ENCODE peak calls at places on chromosomes 4 and X, in four cellular contexts. One of them, this sample, is unnamed.

GRCh38 chr4:164937576-164938270 is 39.7 kb downstream of the TRIM61 start:
- DNase-seq in fibroblast of gingiva: peak
- DNase-seq in stimulated activated CD4-positive, alpha-beta T cell treated with anti-CD3 and anti-CD28 coated beads, TNF-alpha, amount 100 ng/mL, for 4 hours: no peak
- DNase-seq in BJ: no peak
- DNase-seq in this sample: peak

GRCh38 chrX:17242470-17242869 is 132.5 kb upstream of the NHS start:
- DNase-seq in fibroblast of gingiva: peak
- DNase-seq in stimulated activated CD4-positive, alpha-beta T cell treated with anti-CD3 and anti-CD28 coated beads, TNF-alpha, amount 100 ng/mL, for 4 hours: no peak
- DNase-seq in BJ: no peak
- DNase-seq in this sample: peak

GRCh38 chrX:15468036-15468435 is 25.1 kb downstream of the PIR start:
- DNase-seq in fibroblast of gingiva: peak
- DNase-seq in stimulated activated CD4-positive, alpha-beta T cell treated with anti-CD3 and anti-CD28 coated beads, TNF-alpha, amount 100 ng/mL, for 4 hours: no peak
- DNase-seq in BJ: peak
- DNase-seq in this sample: peak

GRCh38 chr4:19982556-19982955 is 269.1 kb upstream of the SLIT2 start:
- DNase-seq in fibroblast of gingiva: peak
- DNase-seq in stimulated activated CD4-positive, alpha-beta T cell treated with anti-CD3 and anti-CD28 coated beads, TNF-alpha, amount 100 ng/mL, for 4 hours: no peak
- DNase-seq in BJ: peak
- DNase-seq in this sample: no peak

GRCh38 chr4:180058731-180059215 is 2184.4 kb upstream of the TENM3 start:
- DNase-seq in fibroblast of gingiva: peak
- DNase-seq in stimulated activated CD4-positive, alpha-beta T cell treated with anti-CD3 and anti-CD28 coated beads, TNF-alpha, amount 100 ng/mL, for 4 hours: no peak
- DNase-seq in BJ: no peak
- DNase-seq in this sample: peak

GRCh38 chr4:81030617-81031388 is at the start of gene BMP3:
- DNase-seq in fibroblast of gingiva: peak
- DNase-seq in stimulated activated CD4-positive, alpha-beta T cell treated with anti-CD3 and anti-CD28 coated beads, TNF-alpha, amount 100 ng/mL, for 4 hours: no peak
- DNase-seq in BJ: no peak
- DNase-seq in this sample: peak

GRCh38 chr4:5751073-5751917 is 40.3 kb downstream of the EVC start:
- DNase-seq in fibroblast of gingiva: peak
- DNase-seq in stimulated activated CD4-positive, alpha-beta T cell treated with anti-CD3 and anti-CD28 coated beads, TNF-alpha, amount 100 ng/mL, for 4 hours: no peak
- DNase-seq in BJ: peak
- DNase-seq in this sample: peak

GRCh38 chr4:46931981-46932380 is 22.9 kb upstream of the COX7B2 start:
- DNase-seq in fibroblast of gingiva: peak
- DNase-seq in stimulated activated CD4-positive, alpha-beta T cell treated with anti-CD3 and anti-CD28 coated beads, TNF-alpha, amount 100 ng/mL, for 4 hours: no peak
- DNase-seq in BJ: no peak
- DNase-seq in this sample: peak

GRCh38 chr4:119570401-119570800 is 58.2 kb downstream of the PDE5A start:
- DNase-seq in fibroblast of gingiva: peak
- DNase-seq in stimulated activated CD4-positive, alpha-beta T cell treated with anti-CD3 and anti-CD28 coated beads, TNF-alpha, amount 100 ng/mL, for 4 hours: no peak
- DNase-seq in BJ: peak
- DNase-seq in this sample: no peak

GRCh38 chrX:77779695-77780094 is 6.3 kb downstream of the ATRX start:
- DNase-seq in fibroblast of gingiva: no peak
- DNase-seq in stimulated activated CD4-positive, alpha-beta T cell treated with anti-CD3 and anti-CD28 coated beads, TNF-alpha, amount 100 ng/mL, for 4 hours: no peak
- DNase-seq in BJ: no peak
- DNase-seq in this sample: no peak

GRCh38 chr4:129117705-129118104 is 21.8 kb downstream of the C4orf33 start:
- DNase-seq in fibroblast of gingiva: no peak
- DNase-seq in stimulated activated CD4-positive, alpha-beta T cell treated with anti-CD3 and anti-CD28 coated beads, TNF-alpha, amount 100 ng/mL, for 4 hours: no peak
- DNase-seq in BJ: no peak
- DNase-seq in this sample: no peak

GRCh38 chr4:26482508-26483462 is 7.5 kb downstream of the CCKAR start:
- DNase-seq in fibroblast of gingiva: peak
- DNase-seq in stimulated activated CD4-positive, alpha-beta T cell treated with anti-CD3 and anti-CD28 coated beads, TNF-alpha, amount 100 ng/mL, for 4 hours: no peak
- DNase-seq in BJ: no peak
- DNase-seq in this sample: no peak

GRCh38 chrX:87327267-87327666 is 190.3 kb upstream of the KLHL4 start:
- DNase-seq in fibroblast of gingiva: no peak
- DNase-seq in stimulated activated CD4-positive, alpha-beta T cell treated with anti-CD3 and anti-CD28 coated beads, TNF-alpha, amount 100 ng/mL, for 4 hours: no peak
- DNase-seq in BJ: no peak
- DNase-seq in this sample: no peak

GRCh38 chrX:21047034-21047455 is 327.2 kb upstream of the CNKSR2 start:
- DNase-seq in fibroblast of gingiva: no peak
- DNase-seq in stimulated activated CD4-positive, alpha-beta T cell treated with anti-CD3 and anti-CD28 coated beads, TNF-alpha, amount 100 ng/mL, for 4 hours: no peak
- DNase-seq in BJ: no peak
- DNase-seq in this sample: no peak

GRCh38 chrX:16187024-16187698 is 19.9 kb downstream of the MAGEB17 start:
- DNase-seq in fibroblast of gingiva: no peak
- DNase-seq in stimulated activated CD4-positive, alpha-beta T cell treated with anti-CD3 and anti-CD28 coated beads, TNF-alpha, amount 100 ng/mL, for 4 hours: no peak
- DNase-seq in BJ: no peak
- DNase-seq in this sample: no peak

GRCh38 chr4:99458911-99459447 is 23.8 kb upstream of the ADH7 start:
- DNase-seq in fibroblast of gingiva: no peak
- DNase-seq in stimulated activated CD4-positive, alpha-beta T cell treated with anti-CD3 and anti-CD28 coated beads, TNF-alpha, amount 100 ng/mL, for 4 hours: no peak
- DNase-seq in BJ: no peak
- DNase-seq in this sample: no peak

GRCh38 chr4:20284990-20285389 is 33.3 kb downstream of the SLIT2 start:
- DNase-seq in fibroblast of gingiva: no peak
- DNase-seq in stimulated activated CD4-positive, alpha-beta T cell treated with anti-CD3 and anti-CD28 coated beads, TNF-alpha, amount 100 ng/mL, for 4 hours: no peak
- DNase-seq in BJ: no peak
- DNase-seq in this sample: no peak

GRCh38 chrX:40189018-40189417 is 91.3 kb upstream of the BCOR start:
- DNase-seq in fibroblast of gingiva: peak
- DNase-seq in stimulated activated CD4-positive, alpha-beta T cell treated with anti-CD3 and anti-CD28 coated beads, TNF-alpha, amount 100 ng/mL, for 4 hours: no peak
- DNase-seq in BJ: peak
- DNase-seq in this sample: no peak